ENCODE peak calls at places on chromosomes 3 and 15, in seven cellular contexts. One of them, this sample, is unnamed.

GRCh38 chr3:11477286-11477935 is 166.3 kb downstream of the VGLL4 start:
- DNase-seq in prostate gland: no peak
- DNase-seq in K562: no peak
- DNase-seq in lower leg skin: no peak
- DNase-seq in adrenal gland: no peak
- DNase-seq in HCT116: no peak
- DNase-seq in heart left ventricle: no peak
- DNase-seq in this sample: no peak

GRCh38 chr3:14480207-14481017 is 59.7 kb downstream of the GRIP2 start:
- DNase-seq in heart left ventricle: no peak
- DNase-seq in lower leg skin: no peak
- DNase-seq in K562: no peak
- DNase-seq in prostate gland: no peak
- DNase-seq in HCT116: no peak
- DNase-seq in adrenal gland: no peak
- DNase-seq in this sample: no peak

GRCh38 chr15:77633134-77633912 is 611 bp upstream of the LINGO1 start:
- DNase-seq in lower leg skin: peak
- DNase-seq in prostate gland: peak
- DNase-seq in K562: peak
- DNase-seq in HCT116: peak
- DNase-seq in heart left ventricle: peak
- DNase-seq in adrenal gland: peak
- DNase-seq in this sample: peak

GRCh38 chr3:164641071-164641470 is 437.2 kb downstream of the SI start:
- DNase-seq in heart left ventricle: no peak
- DNase-seq in adrenal gland: no peak
- DNase-seq in lower leg skin: no peak
- DNase-seq in prostate gland: no peak
- DNase-seq in HCT116: no peak
- DNase-seq in K562: no peak
- DNase-seq in this sample: no peak

GRCh38 chr15:52139599-52140462 is 27.3 kb upstream of the BCL2L10 start:
- DNase-seq in lower leg skin: peak
- DNase-seq in prostate gland: peak
- DNase-seq in heart left ventricle: peak
- DNase-seq in K562: peak
- DNase-seq in HCT116: peak
- DNase-seq in adrenal gland: peak
- DNase-seq in this sample: peak

GRCh38 chr15:19943515-19943914 is 598.1 kb downstream of the GOLGA6L6 start:
- DNase-seq in K562: no peak
- DNase-seq in lower leg skin: no peak
- DNase-seq in HCT116: no peak
- DNase-seq in prostate gland: no peak
- DNase-seq in heart left ventricle: no peak
- DNase-seq in adrenal gland: no peak
- DNase-seq in this sample: no peak

GRCh38 chr3:188796122-188796631 is 375.6 kb upstream of the TPRG1 start:
- DNase-seq in K562: no peak
- DNase-seq in heart left ventricle: no peak
- DNase-seq in lower leg skin: no peak
- DNase-seq in prostate gland: no peak
- DNase-seq in HCT116: no peak
- DNase-seq in adrenal gland: no peak
- DNase-seq in this sample: no peak

GRCh38 chr3:123339302-123339701 is 109.6 kb downstream of the ADCY5 start:
- DNase-seq in lower leg skin: no peak
- DNase-seq in HCT116: no peak
- DNase-seq in adrenal gland: no peak
- DNase-seq in prostate gland: no peak
- DNase-seq in K562: no peak
- DNase-seq in heart left ventricle: peak
- DNase-seq in this sample: no peak

GRCh38 chr3:19891740-19892139 is 42.3 kb downstream of the EFHB start:
- DNase-seq in heart left ventricle: no peak
- DNase-seq in K562: no peak
- DNase-seq in HCT116: no peak
- DNase-seq in lower leg skin: no peak
- DNase-seq in adrenal gland: no peak
- DNase-seq in prostate gland: no peak
- DNase-seq in this sample: no peak

GRCh38 chr15:38662398-38662797 is 97.8 kb upstream of the RASGRP1 start:
- DNase-seq in adrenal gland: no peak
- DNase-seq in HCT116: no peak
- DNase-seq in heart left ventricle: no peak
- DNase-seq in prostate gland: no peak
- DNase-seq in K562: no peak
- DNase-seq in lower leg skin: no peak
- DNase-seq in this sample: no peak

GRCh38 chr3:60294181-60294580 is 957.1 kb downstream of the FHIT start:
- DNase-seq in prostate gland: no peak
- DNase-seq in heart left ventricle: no peak
- DNase-seq in lower leg skin: no peak
- DNase-seq in adrenal gland: no peak
- DNase-seq in HCT116: no peak
- DNase-seq in K562: no peak
- DNase-seq in this sample: no peak

GRCh38 chr3:124360140-124360539 is 368.2 kb upstream of the ROPN1 start:
- DNase-seq in heart left ventricle: no peak
- DNase-seq in K562: no peak
- DNase-seq in lower leg skin: no peak
- DNase-seq in HCT116: no peak
- DNase-seq in prostate gland: no peak
- DNase-seq in adrenal gland: no peak
- DNase-seq in this sample: no peak

GRCh38 chr3:132781922-132782321 is 59.7 kb upstream of the NPHP3 start:
- DNase-seq in prostate gland: no peak
- DNase-seq in heart left ventricle: no peak
- DNase-seq in HCT116: no peak
- DNase-seq in adrenal gland: no peak
- DNase-seq in lower leg skin: no peak
- DNase-seq in K562: no peak
- DNase-seq in this sample: no peak

GRCh38 chr15:35784745-35785144 is 238.8 kb upstream of the DPH6 start:
- DNase-seq in K562: no peak
- DNase-seq in adrenal gland: no peak
- DNase-seq in prostate gland: no peak
- DNase-seq in heart left ventricle: no peak
- DNase-seq in HCT116: no peak
- DNase-seq in lower leg skin: no peak
- DNase-seq in this sample: no peak

GRCh38 chr15:51780636-51781035 is 29.2 kb downstream of the TMOD2 start:
- DNase-seq in prostate gland: no peak
- DNase-seq in heart left ventricle: no peak
- DNase-seq in HCT116: no peak
- DNase-seq in K562: no peak
- DNase-seq in adrenal gland: no peak
- DNase-seq in lower leg skin: no peak
- DNase-seq in this sample: no peak

GRCh38 chr3:188595890-188596376 is 442.0 kb downstream of the LPP start:
- DNase-seq in heart left ventricle: no peak
- DNase-seq in adrenal gland: no peak
- DNase-seq in K562: no peak
- DNase-seq in prostate gland: no peak
- DNase-seq in HCT116: no peak
- DNase-seq in lower leg skin: no peak
- DNase-seq in this sample: no peak

GRCh38 chr3:37693791-37694194 is 167.9 kb upstream of the CTDSPL start:
- DNase-seq in heart left ventricle: no peak
- DNase-seq in lower leg skin: no peak
- DNase-seq in K562: no peak
- DNase-seq in HCT116: no peak
- DNase-seq in adrenal gland: no peak
- DNase-seq in prostate gland: no peak
- DNase-seq in this sample: no peak

GRCh38 chr3:109532257-109533216 is 195.2 kb upstream of the DPPA4 start:
- DNase-seq in HCT116: peak
- DNase-seq in adrenal gland: peak
- DNase-seq in heart left ventricle: no peak
- DNase-seq in K562: no peak
- DNase-seq in prostate gland: no peak
- DNase-seq in lower leg skin: no peak
- DNase-seq in this sample: no peak

GRCh38 chr3:15331606-15332404 is 581 bp downstream of the SH3BP5 start:
- DNase-seq in lower leg skin: no peak
- DNase-seq in heart left ventricle: peak
- DNase-seq in adrenal gland: peak
- DNase-seq in prostate gland: no peak
- DNase-seq in HCT116: no peak
- DNase-seq in K562: no peak
- DNase-seq in this sample: no peak

GRCh38 chr3:57805674-57806073 is 49.6 kb downstream of the SLMAP start:
- DNase-seq in prostate gland: no peak
- DNase-seq in heart left ventricle: no peak
- DNase-seq in K562: peak
- DNase-seq in lower leg skin: no peak
- DNase-seq in adrenal gland: no peak
- DNase-seq in HCT116: peak
- DNase-seq in this sample: no peak

GRCh38 chr3:25304916-25305315 is 123.1 kb upstream of the RARB start:
- DNase-seq in K562: no peak
- DNase-seq in heart left ventricle: no peak
- DNase-seq in adrenal gland: no peak
- DNase-seq in prostate gland: no peak
- DNase-seq in lower leg skin: no peak
- DNase-seq in HCT116: no peak
- DNase-seq in this sample: no peak

GRCh38 chr3:25294406-25294805 is 133.7 kb upstream of the RARB start:
- DNase-seq in heart left ventricle: no peak
- DNase-seq in HCT116: no peak
- DNase-seq in adrenal gland: no peak
- DNase-seq in lower leg skin: no peak
- DNase-seq in K562: no peak
- DNase-seq in prostate gland: no peak
- DNase-seq in this sample: no peak

GRCh38 chr3:25306066-25306465 is 122.0 kb upstream of the RARB start:
- DNase-seq in adrenal gland: no peak
- DNase-seq in HCT116: no peak
- DNase-seq in heart left ventricle: no peak
- DNase-seq in K562: no peak
- DNase-seq in lower leg skin: no peak
- DNase-seq in prostate gland: no peak
- DNase-seq in this sample: no peak

GRCh38 chr3:25297667-25298585 is 130.1 kb upstream of the RARB start:
- DNase-seq in prostate gland: no peak
- DNase-seq in adrenal gland: no peak
- DNase-seq in K562: no peak
- DNase-seq in lower leg skin: no peak
- DNase-seq in HCT116: no peak
- DNase-seq in heart left ventricle: no peak
- DNase-seq in this sample: no peak

DNA sequence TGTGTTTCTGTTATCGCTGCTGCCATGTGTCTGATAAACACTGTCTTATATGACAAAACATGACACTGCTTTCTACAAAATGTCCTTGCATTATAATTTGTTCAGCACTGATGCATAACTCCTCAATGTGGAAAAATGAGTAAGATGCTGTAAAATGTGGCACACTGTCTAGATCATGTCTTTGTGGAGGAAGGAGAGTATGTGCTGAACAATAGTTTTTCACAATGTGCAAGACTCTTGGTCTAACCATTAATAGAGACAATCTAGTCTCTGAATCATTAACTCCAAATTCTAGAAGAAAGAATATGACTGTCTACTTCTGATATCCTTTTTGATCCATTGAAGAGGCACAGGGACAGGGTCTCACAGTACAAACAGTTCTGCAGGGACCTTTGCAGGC is 127.9 kb upstream of the RARB start:
- DNase-seq in K562: no peak
- DNase-seq in prostate gland: no peak
- DNase-seq in lower leg skin: no peak
- DNase-seq in adrenal gland: no peak
- DNase-seq in heart left ventricle: no peak
- DNase-seq in HCT116: no peak
- DNase-seq in this sample: no peak
- TF ChIP-seq POLR2A in K562: no peak
- TF ChIP-seq POLR2A in prostate gland: no peak
- TF ChIP-seq POLR2A in lower leg skin: no peak
- TF ChIP-seq POLR2A in adrenal gland: no peak
- TF ChIP-seq POLR2A in heart left ventricle: no peak
- TF ChIP-seq POLR2A in HCT116: no peak
- TF ChIP-seq POLR2A in this sample: no peak

GRCh38 chr3:64023861-64024223 is 548 bp upstream of the PSMD6 start:
- DNase-seq in adrenal gland: no peak
- DNase-seq in heart left ventricle: no peak
- DNase-seq in lower leg skin: no peak
- DNase-seq in prostate gland: no peak
- DNase-seq in K562: no peak
- DNase-seq in HCT116: no peak
- DNase-seq in this sample: no peak
- H3K4me3 ChIP-seq in adrenal gland: no peak
- H3K4me3 ChIP-seq in heart left ventricle: peak
- H3K4me3 ChIP-seq in lower leg skin: no peak
- H3K4me3 ChIP-seq in prostate gland: no peak
- H3K4me3 ChIP-seq in K562: peak
- H3K4me3 ChIP-seq in HCT116: no peak
- H3K4me3 ChIP-seq in this sample: peak

GRCh38 chr3:190306513-190307163 is 15.6 kb downstream of the CLDN1 start:
- DNase-seq in HCT116: no peak
- DNase-seq in heart left ventricle: no peak
- DNase-seq in adrenal gland: no peak
- DNase-seq in prostate gland: no peak
- DNase-seq in lower leg skin: peak
- DNase-seq in K562: no peak
- DNase-seq in this sample: no peak
- TF ChIP-seq POLR2A in HCT116: no peak
- TF ChIP-seq POLR2A in heart left ventricle: no peak
- TF ChIP-seq POLR2A in adrenal gland: no peak
- TF ChIP-seq POLR2A in prostate gland: no peak
- TF ChIP-seq POLR2A in lower leg skin: no peak
- TF ChIP-seq POLR2A in K562: no peak
- TF ChIP-seq POLR2A in this sample: no peak

DNA sequence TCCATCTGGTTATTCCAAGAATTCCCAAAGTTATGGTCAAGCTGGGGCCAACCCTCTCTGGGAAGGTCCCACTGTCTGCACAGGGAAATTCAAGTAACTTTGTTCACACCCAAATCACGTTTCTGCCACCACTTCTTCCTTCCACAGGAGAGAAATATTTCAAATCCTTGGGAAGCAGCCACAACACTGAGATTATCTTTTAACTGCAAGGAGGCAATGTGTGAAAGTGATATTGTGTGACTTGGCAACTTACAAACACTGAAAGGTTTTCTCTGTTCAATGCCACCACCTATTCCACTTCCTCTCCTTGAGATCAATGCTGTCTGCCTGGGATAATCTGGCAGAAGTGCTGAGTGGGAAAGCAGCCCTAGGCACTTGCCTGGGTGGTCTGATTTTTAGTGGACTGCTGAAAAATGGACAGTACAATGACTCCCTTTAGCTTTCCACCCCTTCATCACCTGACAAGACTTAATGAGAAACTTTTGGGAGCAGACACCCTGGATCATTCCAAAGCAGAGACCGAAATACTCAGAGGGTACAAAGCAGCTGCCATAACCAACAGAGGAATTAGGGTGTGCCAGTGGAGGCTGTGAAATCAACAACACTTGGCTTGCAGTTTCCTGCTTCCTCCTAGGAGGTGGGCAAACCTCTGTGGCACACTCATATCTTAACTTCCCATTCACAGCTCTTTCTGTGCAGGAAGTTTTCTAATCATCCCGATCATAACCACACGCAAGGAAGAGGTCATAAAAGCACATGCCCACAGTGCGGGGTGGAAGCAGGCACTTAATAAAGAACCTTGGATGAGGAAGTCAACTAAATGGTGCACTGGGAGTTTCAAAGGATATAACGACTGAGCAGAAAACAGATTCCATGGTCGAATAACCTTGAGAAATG is 5.4 kb downstream of the SCAMP2 start:
- DNase-seq in K562: no peak
- DNase-seq in HCT116: no peak
- DNase-seq in heart left ventricle: peak
- DNase-seq in lower leg skin: peak
- DNase-seq in prostate gland: no peak
- DNase-seq in adrenal gland: no peak
- DNase-seq in this sample: no peak
- H3K4me3 ChIP-seq in K562: no peak
- H3K4me3 ChIP-seq in HCT116: no peak
- H3K4me3 ChIP-seq in heart left ventricle: no peak
- H3K4me3 ChIP-seq in lower leg skin: no peak
- H3K4me3 ChIP-seq in prostate gland: no peak
- H3K4me3 ChIP-seq in adrenal gland: no peak
- H3K4me3 ChIP-seq in this sample: no peak